ENCODE peak calls at places on chromosomes 3 and 15, in seven cellular contexts. O, N, Y, G, B, Q and S are unnamed samples.

GRCh38 chr3:152229692-152230091 is 39.0 kb upstream of the MBNL1 start:
- DNase-seq in Y (no peak), O (no peak), B (no peak), G (no peak), N (no peak), Q (no peak), S (no peak)

GRCh38 chr3:56624725-56625124 is 58.3 kb downstream of the TASOR start:
- DNase-seq in O (no peak), Y (no peak), Q (no peak), G (no peak), B (peak), N (peak), S (no peak)

GRCh38 chr3:133535971-133536634 is 37.4 kb upstream of the CDV3 start:
- DNase-seq in Q (no peak), Y (no peak), G (peak), O (no peak), N (peak), B (peak), S (no peak)

GRCh38 chr15:85581495-85581894 is 201.1 kb downstream of the AKAP13 start:
- DNase-seq in N (no peak), Q (no peak), G (no peak), O (peak), B (peak), Y (no peak), S (no peak)

GRCh38 chr15:68301300-68301699 is 23.8 kb downstream of the FEM1B start:
- DNase-seq in O (no peak), Y (no peak), G (no peak), B (no peak), N (no peak), Q (no peak), S (peak)

GRCh38 chr15:48680841-48681240 is 35.3 kb upstream of the FBN1 start:
- DNase-seq in Q (no peak), G (peak), Y (no peak), N (peak), B (peak), O (no peak), S (no peak)

GRCh38 chr3:171356251-171356650 is 104.0 kb downstream of the TNIK start:
- DNase-seq in G (no peak), B (peak), N (no peak), Y (no peak), Q (no peak), O (no peak), S (no peak)

GRCh38 chr3:42489116-42489936 is 13.1 kb upstream of the VIPR1 start:
- DNase-seq in Q (no peak), Y (no peak), G (no peak), N (no peak), O (no peak), B (no peak), S (peak)

GRCh38 chr3:65793495-65794200 is 245.1 kb downstream of the MAGI1 start:
- DNase-seq in N (no peak), B (no peak), O (no peak), Y (no peak), G (peak), Q (no peak), S (no peak)

GRCh38 chr3:67509471-67510075 is 144.8 kb downstream of the SUCLG2 start:
- DNase-seq in O (no peak), Y (no peak), N (no peak), Q (no peak), G (peak), B (peak), S (no peak)

GRCh38 chr15:98394546-98394945 is 253.8 kb upstream of the IGF1R start:
- DNase-seq in G (no peak), Y (no peak), N (no peak), O (no peak), Q (no peak), B (no peak), S (no peak)

GRCh38 chr3:30428251-30428650 is 178.2 kb upstream of the TGFBR2 start:
- DNase-seq in Y (no peak), N (no peak), B (peak), Q (no peak), G (no peak), O (no peak), S (no peak)

GRCh38 chr3:39211332-39212130 is 19.1 kb upstream of the XIRP1 start:
- DNase-seq in B (no peak), G (no peak), Y (no peak), Q (no peak), N (no peak), O (no peak), S (no peak)

GRCh38 chr15:33985751-33986150 is 17.5 kb downstream of the CHRM5 start:
- DNase-seq in N (no peak), G (no peak), Q (no peak), B (no peak), Y (no peak), O (no peak), S (no peak)

GRCh38 chr3:190077646-190078045 is 43.1 kb downstream of the P3H2 start:
- DNase-seq in N (no peak), G (no peak), B (no peak), O (no peak), Y (no peak), Q (no peak), S (no peak)

GRCh38 chr3:58383904-58384303 is 49.7 kb downstream of the PDHB start:
- DNase-seq in O (no peak), G (peak), B (peak), Y (no peak), N (peak), Q (no peak), S (no peak)

GRCh38 chr3:143830063-143830462 is 18.2 kb downstream of the SLC9A9 start:
- DNase-seq in Y (no peak), G (no peak), B (peak), O (no peak), N (no peak), Q (no peak), S (no peak)

GRCh38 chr15:80154336-80154735 is 1.5 kb downstream of the FAH start:
- DNase-seq in G (no peak), B (peak), N (no peak), O (no peak), Y (no peak), Q (no peak), S (no peak)

GRCh38 chr15:66004618-66005262 is 135.4 kb downstream of the RAB11A start:
- DNase-seq in Y (no peak), O (no peak), B (peak), G (peak), N (no peak), Q (peak), S (peak)

GRCh38 chr15:87902772-87903388 is 353.7 kb downstream of the NTRK3 start:
- DNase-seq in N (no peak), B (no peak), G (no peak), Y (no peak), Q (no peak), O (no peak), S (no peak)

GRCh38 chr3:112061152-112061551 is 25.0 kb upstream of the C3orf52 start:
- DNase-seq in Q (no peak), O (no peak), G (no peak), N (peak), Y (no peak), B (peak), S (no peak)

GRCh38 chr15:63054281-63054683 is 11.7 kb downstream of the TPM1 start:
- DNase-seq in B (no peak), N (no peak), Y (no peak), G (no peak), O (no peak), Q (no peak), S (no peak)

GRCh38 chr3:88025001-88025552 is 33.7 kb downstream of the CGGBP1 start:
- DNase-seq in G (no peak), Q (no peak), O (no peak), N (no peak), Y (no peak), B (no peak), S (no peak)

GRCh38 chr15:60349589-60349988 is 48.2 kb downstream of the ANXA2 start:
- DNase-seq in O (no peak), Q (no peak), G (no peak), N (no peak), Y (no peak), B (no peak), S (no peak)

GRCh38 chr3:17094551-17094950 is 209.8 kb downstream of the PLCL2 start:
- DNase-seq in G (no peak), Y (no peak), Q (no peak), O (no peak), N (no peak), B (no peak), S (no peak)

GRCh38 chr15:63990449-63990848 is 55.8 kb downstream of the DAPK2 start:
- DNase-seq in Q (no peak), Y (no peak), N (no peak), G (no peak), B (no peak), O (no peak), S (no peak)

GRCh38 chr3:115915061-115915460 is 291.8 kb downstream of the GAP43 start:
- DNase-seq in Y (no peak), Q (no peak), G (no peak), O (no peak), B (no peak), N (no peak), S (no peak)

GRCh38 chr3:14845826-14846225 is 27.1 kb downstream of the FGD5 start:
- DNase-seq in O (no peak), Y (no peak), G (no peak), B (no peak), Q (no peak), N (no peak), S (no peak)

GRCh38 chr3:14845180-14845579 is 26.4 kb downstream of the FGD5 start:
- DNase-seq in G (no peak), O (no peak), Y (no peak), N (no peak), Q (no peak), B (no peak), S (no peak)

GRCh38 chr3:14844386-14845170 is 25.8 kb downstream of the FGD5 start:
- DNase-seq in O (no peak), B (no peak), Q (no peak), Y (no peak), N (no peak), G (no peak), S (no peak)

GRCh38 chr3:14847613-14848541 is 29.1 kb downstream of the FGD5 start:
- DNase-seq in Q (peak), B (no peak), G (peak), Y (no peak), N (no peak), O (no peak), S (peak)

DNA sequence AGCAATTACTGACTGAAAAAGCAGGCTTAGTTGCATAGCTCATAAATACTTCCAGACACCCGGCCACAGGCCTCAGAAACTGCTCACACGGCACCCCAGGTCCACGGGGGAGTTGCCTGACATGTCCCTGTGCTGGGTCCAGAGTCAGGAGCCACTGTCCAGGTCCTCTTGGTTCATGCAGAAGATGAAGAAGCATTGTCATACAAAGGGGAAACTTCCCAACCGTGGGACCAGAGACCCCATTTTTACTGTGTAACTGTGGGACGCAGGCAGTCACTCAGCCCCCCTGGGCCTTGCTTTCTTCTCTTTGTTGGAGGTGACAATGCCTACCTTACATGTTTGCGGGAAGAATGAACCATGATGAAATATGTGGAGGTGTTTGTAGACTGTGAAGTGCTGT is 27.7 kb downstream of the FGD5 start:
- DNase-seq in G (no peak), B (no peak), O (no peak), Q (no peak), Y (no peak), N (no peak), S (no peak)
- TF ChIP-seq CTCF in G (no peak), B (no peak), O (no peak), Q (no peak), Y (no peak), N (no peak), S (no peak)

GRCh38 chr3:13364602-13365271 is 55.4 kb downstream of the NUP210 start:
- DNase-seq in Q (no peak), G (no peak), O (no peak), Y (no peak), N (no peak), B (no peak), S (no peak)
- TF ChIP-seq CTCF in Q (no peak), G (no peak), O (no peak), Y (no peak), N (no peak), B (no peak), S (no peak)

DNA sequence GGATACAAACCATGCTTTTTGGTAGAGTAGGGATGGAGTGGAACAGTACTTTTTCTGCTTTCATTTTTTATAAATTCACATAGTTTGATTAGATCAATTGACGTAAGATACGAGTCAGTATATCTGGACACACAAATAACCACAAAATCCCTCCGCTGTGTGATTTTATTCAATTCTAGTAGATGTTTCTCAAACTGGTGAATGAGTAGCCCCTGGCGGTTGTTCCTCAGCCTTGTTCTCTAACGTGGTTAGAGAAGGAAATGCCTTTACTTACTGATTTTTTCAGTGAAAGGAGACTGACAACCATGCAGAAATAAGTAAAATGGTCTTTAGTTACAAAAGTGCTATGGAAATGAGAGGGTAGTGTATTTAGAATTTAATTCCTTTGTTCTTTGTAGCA is 161.0 kb downstream of the TCF12 start:
- DNase-seq in O (no peak), Y (no peak), B (no peak), G (no peak), Q (peak), N (no peak), S (no peak)
- TF ChIP-seq CTCF in O (no peak), Y (no peak), B (no peak), G (no peak), Q (no peak), N (peak), S (peak)

DNA sequence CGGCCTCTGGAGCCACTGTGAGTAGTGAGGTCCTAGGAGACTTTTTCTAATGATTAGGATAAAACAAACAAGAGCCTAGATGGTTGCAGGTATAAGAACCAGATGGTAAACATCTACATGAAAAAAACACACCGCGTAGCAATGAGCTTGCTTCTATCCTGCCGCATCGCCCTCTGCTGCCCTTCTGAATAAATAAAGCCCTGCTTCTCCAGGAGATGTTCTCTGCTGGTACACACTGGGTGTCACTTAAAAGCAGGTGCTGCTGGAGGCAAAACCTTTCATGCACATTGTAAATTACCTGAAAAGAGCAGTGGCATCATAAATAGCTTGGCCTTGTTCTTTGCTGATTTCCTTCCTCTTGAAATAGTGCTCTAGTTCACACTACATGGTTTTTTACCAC is 164.4 kb upstream of the TOPAZ1 start:
- DNase-seq in B (no peak), O (no peak), Q (no peak), G (no peak), Y (no peak), N (no peak), S (no peak)
- TF ChIP-seq CTCF in B (peak), O (no peak), Q (peak), G (no peak), Y (no peak), N (peak), S (no peak)

GRCh38 chr3:178703268-178703975 is 167.2 kb downstream of the KCNMB2 start:
- DNase-seq in Y (no peak), O (no peak), Q (no peak), B (peak), G (peak), N (peak), S (no peak)

GRCh38 chr3:178706411-178706810 is 170.2 kb downstream of the KCNMB2 start:
- DNase-seq in N (no peak), Q (no peak), O (no peak), Y (no peak), B (no peak), G (no peak), S (no peak)

GRCh38 chr3:178707632-178708031 is 171.4 kb downstream of the KCNMB2 start:
- DNase-seq in Q (no peak), B (no peak), N (no peak), O (no peak), Y (no peak), G (no peak), S (no peak)

GRCh38 chr3:178709047-178709446 is 172.8 kb downstream of the KCNMB2 start:
- DNase-seq in Y (no peak), B (peak), N (no peak), O (no peak), G (no peak), Q (no peak), S (no peak)

DNA sequence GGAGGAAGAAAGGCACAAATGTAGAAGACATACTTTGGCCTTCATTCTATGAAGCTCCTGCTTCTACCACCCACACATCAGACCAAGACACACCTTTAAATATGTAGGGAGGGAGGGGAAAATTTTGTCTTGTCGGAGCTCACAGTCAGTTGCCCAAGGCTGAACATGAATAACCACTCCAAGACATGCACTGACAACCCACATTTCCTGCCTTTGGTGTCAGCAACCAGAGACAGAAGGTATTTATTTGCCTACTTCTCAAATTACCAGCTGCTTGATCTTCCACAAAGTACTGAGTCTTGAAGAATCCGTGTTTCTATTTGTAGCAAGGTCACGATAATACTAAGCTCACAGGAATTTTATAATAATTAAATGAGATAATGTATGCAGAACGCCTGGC is 169.7 kb downstream of the KCNMB2 start:
- DNase-seq in Q (no peak), G (peak), O (no peak), Y (no peak), N (peak), B (no peak), S (no peak)
- TF ChIP-seq CTCF in Q (no peak), G (no peak), O (no peak), Y (no peak), N (no peak), B (no peak), S (no peak)

DNA sequence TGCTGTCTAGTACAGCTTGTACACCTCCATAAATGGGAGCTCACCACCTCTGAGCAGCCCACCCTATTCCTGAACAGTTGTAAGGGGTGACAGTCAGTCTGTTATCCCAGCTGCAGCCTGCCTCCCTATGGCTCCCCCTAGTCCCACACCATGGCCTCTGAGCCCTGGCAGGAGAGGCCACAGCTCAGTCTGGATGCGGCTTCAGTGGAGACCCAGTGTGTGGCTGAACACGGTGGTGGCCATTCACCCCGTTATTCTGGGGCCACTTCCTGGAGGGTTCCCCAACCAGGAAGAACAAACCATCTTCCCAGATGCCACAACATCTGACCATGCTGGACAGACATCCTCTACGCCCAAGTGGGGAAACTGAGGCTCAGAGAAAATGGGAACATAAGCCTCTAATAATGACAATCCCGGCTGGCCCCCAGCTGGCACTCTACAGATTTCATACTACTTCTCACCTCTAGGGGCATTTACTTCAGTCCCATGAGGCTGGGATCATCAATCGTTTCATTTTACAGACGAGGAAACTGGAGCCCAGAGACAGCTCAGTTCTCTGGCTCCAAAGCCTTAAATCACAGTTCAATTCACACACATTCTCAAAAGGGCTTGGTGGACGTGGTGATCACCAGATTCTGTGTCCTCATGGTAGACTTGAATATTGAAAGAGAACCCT is 9.3 kb upstream of the GRIP2 start:
- DNase-seq in B (peak), N (no peak), O (no peak), G (peak), Q (no peak), Y (no peak), S (no peak)
- TF ChIP-seq CTCF in B (peak), N (peak), O (no peak), G (peak), Q (no peak), Y (peak), S (no peak)

GRCh38 chr3:155089495-155089894 is 9.4 kb downstream of the MME start:
- DNase-seq in B (no peak), Q (no peak), G (no peak), O (no peak), N (no peak), Y (no peak), S (no peak)
- TF ChIP-seq CTCF in B (no peak), Q (no peak), G (no peak), O (no peak), N (no peak), Y (no peak), S (no peak)

GRCh38 chr15:45703670-45704328 is 69.0 kb downstream of the SQOR start:
- DNase-seq in Y (no peak), G (no peak), B (no peak), Q (no peak), O (no peak), N (no peak), S (no peak)
- TF ChIP-seq CTCF in Y (peak), G (no peak), B (no peak), Q (no peak), O (no peak), N (peak), S (no peak)

DNA sequence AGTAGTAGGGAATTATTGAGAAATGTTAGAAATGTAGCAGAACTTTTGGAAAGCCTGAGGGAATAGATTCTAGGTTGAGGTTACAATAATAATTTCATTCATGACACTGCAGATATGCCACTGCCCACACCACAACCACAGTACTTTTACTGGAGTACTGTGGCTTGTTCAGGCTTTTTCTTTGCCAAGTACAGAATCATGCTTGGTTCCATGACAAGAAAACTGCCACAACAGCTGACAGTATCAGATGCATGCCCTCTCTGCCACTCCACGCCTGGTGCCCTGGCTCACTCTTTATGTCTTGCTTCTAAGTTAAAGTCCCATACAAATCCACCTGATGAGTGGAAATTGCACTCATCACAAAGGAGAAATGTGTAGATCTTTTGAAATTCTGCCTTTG is 398.6 kb downstream of the ZIC1 start:
- DNase-seq in Y (no peak), B (no peak), O (no peak), N (no peak), Q (no peak), G (no peak), S (no peak)
- TF ChIP-seq CTCF in Y (no peak), B (no peak), O (no peak), N (no peak), Q (no peak), G (no peak), S (no peak)